ENCODE peak calls at places on chromosomes 5 and 9, in ten cellular contexts. D is ascending aorta, L is PC-3, H is fibroblast of pulmonary artery, J is fibroblast of lung, G is thyroid gland, O is HCT116, P is testis, T is mucosa of descending colon, X is retinal pigment epithelial cell. S is an unnamed sample.

GRCh38 chr9:98658965-98659364 is 49.8 kb downstream of the GABBR2 start:
- DNase-seq in D (no peak), L (peak), H (peak), J (peak), G (no peak), O (no peak), P (no peak), T (no peak), X (no peak), S (no peak)

GRCh38 chr9:98087420-98088354 is 31.2 kb downstream of the NANS start:
- DNase-seq in D (no peak), L (no peak), H (peak), J (peak), G (peak), O (no peak), P (peak), T (peak), X (peak), S (no peak)

GRCh38 chr5:14528926-14529325 is 52.7 kb upstream of the OTULINL start:
- DNase-seq in D (no peak), L (no peak), H (no peak), J (no peak), G (no peak), O (no peak), P (no peak), T (no peak), X (no peak), S (no peak)

GRCh38 chr5:39482098-39482497 is 57.3 kb upstream of the DAB2 start:
- DNase-seq in D (no peak), L (no peak), H (no peak), J (no peak), G (no peak), O (no peak), P (no peak), T (no peak), X (no peak), S (no peak)

GRCh38 chr9:130518943-130519772 is 60.2 kb upstream of the FUBP3 start:
- DNase-seq in D (no peak), L (no peak), H (no peak), J (no peak), G (peak), O (no peak), P (no peak), T (no peak), X (no peak), S (no peak)

GRCh38 chr9:2610985-2611384 is 10.6 kb upstream of the VLDLR start:
- DNase-seq in D (no peak), L (no peak), H (peak), J (peak), G (no peak), O (no peak), P (no peak), T (no peak), X (no peak), S (no peak)

GRCh38 chr5:107340631-107341030 is 330.1 kb downstream of the EFNA5 start:
- DNase-seq in D (no peak), L (no peak), H (no peak), J (no peak), G (no peak), O (no peak), P (no peak), T (no peak), X (no peak), S (no peak)

GRCh38 chr5:34765662-34766061 is 73.3 kb upstream of the TTC23L start:
- DNase-seq in D (no peak), L (no peak), H (no peak), J (no peak), G (no peak), O (no peak), P (no peak), T (no peak), X (no peak), S (no peak)

GRCh38 chr9:117938086-117938485 is 233.9 kb downstream of the TLR4 start:
- DNase-seq in D (no peak), L (no peak), H (no peak), J (peak), G (no peak), O (no peak), P (no peak), T (no peak), X (no peak), S (no peak)

GRCh38 chr5:5373351-5374033 is 49.0 kb upstream of the ICE1 start:
- DNase-seq in D (no peak), L (no peak), H (no peak), J (peak), G (no peak), O (no peak), P (no peak), T (no peak), X (no peak), S (no peak)

GRCh38 chr9:34446468-34446891 is 11.9 kb downstream of the FAM219A start:
- DNase-seq in D (no peak), L (no peak), H (no peak), J (peak), G (no peak), O (no peak), P (no peak), T (no peak), X (no peak), S (no peak)

GRCh38 chr5:54083245-54083644 is 227.1 kb downstream of the ARL15 start:
- DNase-seq in D (no peak), L (no peak), H (no peak), J (no peak), G (no peak), O (no peak), P (no peak), T (no peak), X (no peak), S (no peak)

GRCh38 chr9:81822263-81822865 is 105.9 kb upstream of the SPATA31D4 start:
- DNase-seq in D (no peak), L (no peak), H (no peak), J (peak), G (no peak), O (no peak), P (no peak), T (no peak), X (peak), S (no peak)

GRCh38 chr9:127033784-127034183 is 88.7 kb downstream of the ANGPTL2 start:
- DNase-seq in D (no peak), L (no peak), H (peak), J (peak), G (no peak), O (no peak), P (no peak), T (no peak), X (no peak), S (no peak)

GRCh38 chr9:108776920-108777650 is 78.7 kb downstream of the ACTL7B start:
- DNase-seq in D (no peak), L (peak), H (peak), J (peak), G (no peak), O (no peak), P (no peak), T (no peak), X (peak), S (peak)

GRCh38 chr5:56816546-56817081 is 1.3 kb downstream of the MAP3K1 start:
- DNase-seq in D (no peak), L (peak), H (peak), J (peak), G (peak), O (no peak), P (peak), T (peak), X (no peak), S (no peak)

GRCh38 chr5:65213921-65214525 is 267.7 kb downstream of the ADAMTS6 start:
- DNase-seq in D (no peak), L (peak), H (peak), J (peak), G (peak), O (peak), P (peak), T (no peak), X (no peak), S (no peak)

GRCh38 chr9:124818431-124819281 is 34.6 kb upstream of the WDR38 start:
- DNase-seq in D (no peak), L (peak), H (no peak), J (peak), G (peak), O (peak), P (no peak), T (no peak), X (no peak), S (peak)

GRCh38 chr5:76999451-76999850 is 30.8 kb upstream of the AGGF1 start:
- DNase-seq in D (no peak), L (peak), H (peak), J (peak), G (no peak), O (no peak), P (no peak), T (no peak), X (no peak), S (peak)

GRCh38 chr9:89505795-89506385 is 8.0 kb upstream of the SEMA4D start:
- DNase-seq in D (no peak), L (no peak), H (no peak), J (peak), G (peak), O (no peak), P (peak), T (no peak), X (peak), S (peak)

GRCh38 chr9:131361202-131361833 is 32.6 kb upstream of the PRRC2B start:
- DNase-seq in D (no peak), L (no peak), H (no peak), J (peak), G (peak), O (no peak), P (no peak), T (peak), X (peak), S (no peak)

GRCh38 chr9:121246821-121247511 is 21.0 kb upstream of the GSN start:
- DNase-seq in D (no peak), L (no peak), H (peak), J (peak), G (peak), O (no peak), P (peak), T (no peak), X (no peak), S (no peak)

GRCh38 chr5:146877783-146878470 is 630 bp downstream of the PPP2R2B start:
- DNase-seq in D (no peak), L (no peak), H (no peak), J (peak), G (peak), O (no peak), P (no peak), T (peak), X (no peak), S (no peak)

GRCh38 chr9:32426278-32426939 is 42.0 kb downstream of the ACO1 start:
- DNase-seq in D (no peak), L (peak), H (peak), J (peak), G (no peak), O (no peak), P (peak), T (no peak), X (no peak), S (peak)

GRCh38 chr9:84772511-84772910 is 103.0 kb downstream of the NTRK2 start:
- DNase-seq in D (no peak), L (no peak), H (no peak), J (peak), G (no peak), O (no peak), P (no peak), T (no peak), X (no peak), S (no peak)

GRCh38 chr5:61449756-61450155 is 117.7 kb downstream of the ZSWIM6 start:
- DNase-seq in D (no peak), L (peak), H (no peak), J (no peak), G (no peak), O (peak), P (no peak), T (no peak), X (no peak), S (no peak)

GRCh38 chr9:104028827-104029226 is 65.3 kb upstream of the SMC2 start:
- DNase-seq in D (no peak), L (no peak), H (no peak), J (no peak), G (no peak), O (no peak), P (no peak), T (no peak), X (no peak), S (no peak)

GRCh38 chr9:4055055-4055454 is 244.8 kb downstream of the GLIS3 start:
- DNase-seq in D (no peak), L (no peak), H (no peak), J (peak), G (no peak), O (no peak), P (no peak), T (no peak), X (no peak), S (no peak)

GRCh38 chr5:16382047-16382446 is 83.6 kb downstream of the ZNF622 start:
- DNase-seq in D (no peak), L (no peak), H (no peak), J (no peak), G (no peak), O (no peak), P (no peak), T (no peak), X (no peak), S (no peak)

GRCh38 chr9:136701665-136702048 is 10.7 kb upstream of the DIPK1B start:
- DNase-seq in D (no peak), L (no peak), H (no peak), J (no peak), G (no peak), O (no peak), P (no peak), T (no peak), X (no peak), S (no peak)
- H3K4me3 ChIP-seq in D (no peak), L (no peak), H (no peak), J (no peak), G (no peak), O (no peak), P (no peak), T (no peak), X (no peak), S (no peak)

GRCh38 chr5:124728331-124729307 is 17.8 kb downstream of the ZNF608 start:
- DNase-seq in D (no peak), L (no peak), H (no peak), J (peak), G (no peak), O (no peak), P (no peak), T (no peak), X (no peak), S (no peak)

GRCh38 chr5:124726631-124727362 is 19.6 kb downstream of the ZNF608 start:
- DNase-seq in D (no peak), L (no peak), H (no peak), J (no peak), G (no peak), O (no peak), P (no peak), T (no peak), X (no peak), S (no peak)

GRCh38 chr5:124724357-124725039 is 21.9 kb downstream of the ZNF608 start:
- DNase-seq in D (no peak), L (no peak), H (no peak), J (no peak), G (no peak), O (no peak), P (no peak), T (no peak), X (no peak), S (no peak)

GRCh38 chr5:124725622-124726258 is 20.7 kb downstream of the ZNF608 start:
- DNase-seq in D (no peak), L (no peak), H (no peak), J (no peak), G (no peak), O (no peak), P (no peak), T (no peak), X (no peak), S (no peak)

GRCh38 chr5:124725040-124725434 is 21.4 kb downstream of the ZNF608 start:
- DNase-seq in D (no peak), L (no peak), H (no peak), J (no peak), G (no peak), O (no peak), P (no peak), T (no peak), X (no peak), S (no peak)
- TF ChIP-seq CTCF in D (no peak), L (no peak), H (no peak), J (no peak), G (no peak), O (peak), P (no peak), T (no peak), X (no peak), S (peak)

GRCh38 chr5:73958037-73958436 is 332.0 kb downstream of the ARHGEF28 start:
- DNase-seq in D (no peak), L (no peak), H (no peak), J (no peak), G (no peak), O (no peak), P (no peak), T (no peak), X (no peak), S (no peak)

GRCh38 chr5:73960426-73960825 is 334.4 kb downstream of the ARHGEF28 start:
- DNase-seq in D (no peak), L (no peak), H (no peak), J (no peak), G (no peak), O (no peak), P (no peak), T (no peak), X (no peak), S (no peak)

GRCh38 chr5:73957397-73958001 is 331.5 kb downstream of the ARHGEF28 start:
- DNase-seq in D (no peak), L (no peak), H (peak), J (peak), G (no peak), O (no peak), P (no peak), T (no peak), X (no peak), S (no peak)

GRCh38 chr5:73963021-73963420 is 337.0 kb downstream of the ARHGEF28 start:
- DNase-seq in D (no peak), L (peak), H (peak), J (peak), G (no peak), O (no peak), P (no peak), T (no peak), X (no peak), S (no peak)

DNA sequence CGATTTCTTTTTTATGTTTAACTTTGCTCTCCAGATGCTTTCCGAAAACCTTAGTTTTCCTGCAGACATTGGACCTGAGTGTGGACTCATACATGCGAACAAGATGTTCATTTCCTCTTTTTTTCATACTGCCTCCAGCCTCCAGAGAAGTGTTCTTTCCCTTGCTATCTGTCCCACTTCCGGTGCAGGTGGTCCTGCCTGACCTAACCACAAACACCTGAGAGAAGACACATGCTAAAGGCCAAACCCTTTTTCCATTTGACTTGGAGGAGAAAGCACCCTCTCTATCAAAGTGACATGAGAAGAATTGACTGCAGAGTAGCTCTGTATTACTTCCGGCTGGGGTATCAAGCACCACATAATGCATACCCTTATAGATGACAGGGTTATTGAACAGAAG is 334.0 kb downstream of the ARHGEF28 start:
- DNase-seq in D (no peak), L (no peak), H (no peak), J (no peak), G (no peak), O (no peak), P (no peak), T (no peak), X (no peak), S (no peak)
- H3K4me3 ChIP-seq in D (no peak), L (no peak), H (no peak), J (no peak), G (no peak), O (no peak), P (no peak), T (no peak), X (no peak), S (no peak)

DNA sequence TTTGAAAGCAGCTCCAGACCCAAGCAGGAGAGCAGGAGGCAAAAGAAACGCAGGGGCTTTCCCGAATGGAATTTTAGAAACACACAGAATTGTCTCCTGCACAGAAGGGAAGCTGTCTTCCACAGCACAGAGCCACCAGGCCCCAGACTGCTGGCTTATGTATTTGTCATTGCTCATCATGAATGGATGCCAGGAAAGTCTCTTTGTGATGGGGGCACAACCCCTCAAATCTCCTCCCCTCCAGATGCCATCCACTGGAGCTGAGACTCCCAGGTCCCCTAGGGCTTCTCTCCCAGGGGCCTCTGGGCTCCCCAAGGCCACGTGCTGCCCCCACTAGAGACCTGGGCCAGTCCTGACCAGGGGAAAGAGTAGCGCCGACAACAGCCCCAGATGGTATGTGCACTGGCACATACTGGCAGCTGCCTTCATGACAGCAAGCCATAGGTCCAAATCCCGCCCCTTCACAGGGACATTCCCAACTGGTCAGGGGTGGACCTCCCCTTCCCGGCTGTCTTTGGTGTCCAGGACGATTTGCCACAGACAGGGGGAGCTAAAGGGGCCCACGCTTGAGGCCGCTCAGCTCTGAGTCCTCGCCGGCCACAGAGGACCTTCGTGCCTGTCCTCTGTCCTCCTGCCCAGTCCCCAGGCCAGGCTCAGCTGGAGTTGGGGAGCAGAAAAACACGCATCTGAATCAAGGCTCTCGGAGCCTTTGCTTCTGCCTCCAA is 127.8 kb downstream of the KCNIP1 start:
- DNase-seq in D (no peak), L (no peak), H (no peak), J (peak), G (no peak), O (peak), P (peak), T (no peak), X (no peak), S (no peak)
- TF ChIP-seq CTCF in D (no peak), L (peak), H (no peak), J (peak), G (no peak), O (peak), P (no peak), T (no peak), X (peak), S (peak)

GRCh38 chr5:144026286-144026685 is 144.2 kb downstream of the YIPF5 start:
- DNase-seq in D (no peak), L (no peak), H (no peak), J (no peak), G (no peak), O (no peak), P (no peak), T (no peak), X (no peak), S (no peak)

GRCh38 chr5:144032375-144032774 is 138.1 kb downstream of the YIPF5 start:
- DNase-seq in D (no peak), L (no peak), H (no peak), J (no peak), G (no peak), O (no peak), P (no peak), T (no peak), X (no peak), S (no peak)

GRCh38 chr5:144028058-144028457 is 142.4 kb downstream of the YIPF5 start:
- DNase-seq in D (no peak), L (no peak), H (peak), J (peak), G (no peak), O (no peak), P (no peak), T (no peak), X (peak), S (no peak)

GRCh38 chr5:144030904-144031303 is 139.6 kb downstream of the YIPF5 start:
- DNase-seq in D (no peak), L (no peak), H (no peak), J (no peak), G (no peak), O (no peak), P (no peak), T (no peak), X (no peak), S (no peak)

GRCh38 chr5:144028644-144029043 is 141.8 kb downstream of the YIPF5 start:
- DNase-seq in D (no peak), L (peak), H (peak), J (peak), G (no peak), O (no peak), P (no peak), T (no peak), X (no peak), S (no peak)
- H3K4me3 ChIP-seq in D (peak), L (no peak), H (peak), J (peak), G (no peak), O (no peak), P (no peak), T (no peak), X (no peak), S (no peak)

DNA sequence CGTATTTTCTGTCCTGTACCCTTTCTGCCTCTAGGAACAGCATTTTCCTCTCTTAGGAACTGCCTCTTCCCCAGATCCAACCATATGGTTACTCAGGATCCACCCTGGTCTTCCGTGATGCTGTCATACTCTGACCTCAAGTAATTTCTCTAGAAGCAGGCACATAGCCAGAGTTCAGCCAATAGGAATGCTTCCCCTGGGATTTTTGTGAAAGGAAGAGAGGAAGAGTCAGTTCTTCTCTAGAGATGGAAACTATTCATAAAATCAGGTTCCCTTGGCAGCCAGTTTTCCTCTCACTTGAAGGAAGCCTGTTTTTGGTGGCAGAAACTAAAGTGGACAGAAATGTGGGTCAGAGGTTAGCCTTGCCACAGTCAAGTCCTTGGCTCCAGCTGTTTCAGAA is 400.1 kb upstream of the PCSK5 start:
- DNase-seq in D (no peak), L (no peak), H (no peak), J (no peak), G (no peak), O (no peak), P (no peak), T (no peak), X (no peak), S (no peak)
- TF ChIP-seq CTCF in D (no peak), L (no peak), H (no peak), J (no peak), G (no peak), O (no peak), P (no peak), T (no peak), X (no peak), S (no peak)